ENCODE peak calls at places on chromosomes 3 and 15, in six cellular contexts. Y, J, X, W, M and F are unnamed samples.

GRCh38 chr15:55230051-55230670 is 33.4 kb upstream of the RSL24D1 start:
- DNase-seq in M (no peak), J (no peak), Y (peak; percentile 24), W (no peak), X (no peak), F (no peak)

GRCh38 chr3:111669926-111670630 is 74.9 kb upstream of the ZBED2 start:
- DNase-seq in W (no peak), X (no peak), M (no peak), J (no peak), Y (peak; percentile 27), F (no peak)

GRCh38 chr3:46931631-46932441 is 44.7 kb downstream of the CCDC12 start:
- DNase-seq in Y (peak; percentile 72), X (no peak), J (no peak), M (peak; percentile 59), W (no peak), F (no peak)

GRCh38 chr15:61915640-61916039 is 144.6 kb downstream of the VPS13C start:
- DNase-seq in J (no peak), X (no peak), M (no peak), Y (no peak), W (no peak), F (no peak)

GRCh38 chr15:74835312-74835823 is 7.6 kb downstream of the ULK3 start:
- DNase-seq in M (peak; percentile 68), J (peak; percentile 75), W (peak; percentile 77), Y (peak; percentile 48), X (peak; percentile 61), F (peak; percentile 69)

GRCh38 chr3:54278960-54279359 is 156.6 kb downstream of the CACNA2D3 start:
- DNase-seq in W (no peak), Y (no peak), X (no peak), M (peak; percentile 6), J (no peak), F (no peak)

GRCh38 chr3:81920805-81921204 is 159.4 kb upstream of the GBE1 start:
- DNase-seq in X (no peak), W (no peak), M (peak; percentile 18), J (no peak), Y (peak; percentile 18), F (no peak)

GRCh38 chr15:79066391-79067090 is 24.0 kb downstream of the RASGRF1 start:
- DNase-seq in M (no peak), W (no peak), J (no peak), X (no peak), Y (no peak), F (no peak)

GRCh38 chr3:115500795-115501194 is 122.5 kb upstream of the GAP43 start:
- DNase-seq in J (no peak), Y (no peak), M (no peak), W (no peak), X (no peak), F (no peak)

GRCh38 chr15:76056931-76057330 is 2.9 kb upstream of the TMEM266 start:
- DNase-seq in Y (no peak), M (peak; percentile 32), X (no peak), J (no peak), W (no peak), F (no peak)

GRCh38 chr3:24365168-24365567 is 129.5 kb downstream of the THRB start:
- DNase-seq in W (no peak), M (peak; percentile 73), Y (peak; percentile 89), X (no peak), J (no peak), F (no peak)

GRCh38 chr3:128404276-128405062 is 62.2 kb downstream of the DNAJB8 start:
- DNase-seq in M (no peak), W (no peak), Y (no peak), X (no peak), J (no peak), F (no peak)

GRCh38 chr15:70095387-70096214 is 2.1 kb downstream of the TLE3 start:
- DNase-seq in M (peak; percentile 74), J (peak; percentile 86), W (peak; percentile 39), Y (no peak), X (no peak), F (peak; percentile 63)

GRCh38 chr3:10744098-10744465 is 71.9 kb upstream of the SLC6A11 start:
- DNase-seq in Y (no peak), W (peak; percentile 57), J (peak; percentile 46), M (no peak), X (no peak), F (no peak)

GRCh38 chr3:89560546-89560945 is 453.1 kb downstream of the EPHA3 start:
- DNase-seq in J (no peak), W (no peak), X (no peak), M (peak; percentile 20), Y (peak; percentile 36), F (no peak)

GRCh38 chr15:40430271-40430805 is 10.4 kb upstream of the BAHD1 start:
- DNase-seq in J (no peak), M (no peak), X (no peak), W (peak; percentile 77), Y (peak; percentile 39), F (no peak)

GRCh38 chr15:101264911-101265641 is 12.2 kb downstream of the SELENOS start:
- DNase-seq in Y (no peak), M (no peak), J (no peak), W (no peak), X (no peak), F (no peak)

GRCh38 chr3:124839896-124840295 is 47.3 kb downstream of the ITGB5 start:
- DNase-seq in Y (no peak), J (no peak), W (no peak), M (no peak), X (no peak), F (no peak)

GRCh38 chr3:77563012-77563411 is 523.1 kb downstream of the ROBO2 start:
- DNase-seq in M (no peak), J (no peak), X (no peak), Y (no peak), W (no peak), F (no peak)

GRCh38 chr15:32036972-32037371 is 6.7 kb downstream of the CHRNA7 start:
- DNase-seq in M (no peak), X (no peak), Y (no peak), W (no peak), J (no peak), F (no peak)

GRCh38 chr15:33242669-33243191 is 48.2 kb upstream of the FMN1 start:
- DNase-seq in W (no peak), Y (peak; percentile 23), X (no peak), J (peak; percentile 58), M (no peak), F (no peak)

DNA sequence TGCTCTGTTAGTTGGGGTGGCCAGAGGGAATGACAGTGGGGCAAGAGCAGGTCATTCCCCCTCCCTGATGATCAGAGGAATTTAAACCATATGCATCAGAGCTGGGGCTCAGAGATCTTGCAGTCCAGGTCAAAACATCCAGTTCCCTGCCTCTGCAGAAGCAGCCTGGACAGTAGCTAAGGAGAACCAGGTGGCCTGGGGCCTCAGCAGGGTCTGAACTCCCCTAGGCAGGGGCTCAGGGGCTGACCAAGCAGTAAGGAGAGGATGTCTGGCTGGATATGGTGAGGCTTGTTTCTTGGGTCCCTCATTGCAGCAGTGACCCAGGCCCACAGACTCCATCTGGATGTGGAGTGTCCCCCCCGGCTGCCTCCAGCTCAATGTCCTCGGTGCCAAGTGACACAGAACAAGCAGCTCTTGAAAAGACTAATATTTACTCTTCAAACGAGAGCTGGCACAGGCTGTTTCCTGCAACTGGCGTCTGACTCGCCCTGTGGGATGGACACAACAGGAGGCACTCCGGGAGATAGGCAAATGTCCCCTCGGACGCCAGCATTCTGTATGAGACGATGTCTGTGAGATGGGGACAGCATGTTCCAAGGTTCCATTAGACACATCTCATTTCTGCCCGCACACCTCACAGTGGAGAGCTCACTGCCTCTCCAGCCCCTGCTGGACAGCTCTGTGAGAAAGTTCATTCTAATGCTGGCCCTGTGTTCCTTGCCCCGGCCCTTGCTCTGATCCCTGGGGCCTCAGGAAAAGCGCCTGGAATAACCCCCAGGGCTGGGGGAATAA is 37.1 kb downstream of the SEC22C start:
- DNase-seq in Y (no peak), J (no peak), W (no peak), M (peak; percentile 39), X (no peak), F (no peak)
- TF ChIP-seq CTCF in Y (peak; percentile 4), J (no peak), W (no peak), M (no peak), X (no peak), F (peak; percentile 30)

GRCh38 chr15:98873441-98874218 is 134.0 kb downstream of the PGPEP1L start:
- DNase-seq in Y (peak; percentile 71), J (peak; percentile 78), W (no peak), M (no peak), X (no peak), F (no peak)
- TF ChIP-seq CTCF in Y (no peak), J (no peak), W (no peak), M (peak; percentile 5), X (no peak), F (no peak)

GRCh38 chr3:72652395-72652794 is 195.8 kb downstream of the SHQ1 start:
- DNase-seq in W (no peak), Y (no peak), M (no peak), J (no peak), X (no peak), F (no peak)

GRCh38 chr3:72658466-72659100 is 189.7 kb downstream of the SHQ1 start:
- DNase-seq in X (no peak), Y (no peak), W (no peak), M (no peak), J (no peak), F (no peak)

GRCh38 chr3:72655151-72655551 is 193.1 kb downstream of the SHQ1 start:
- DNase-seq in J (peak; percentile 89), M (no peak), X (peak; percentile 16), Y (peak; percentile 25), W (no peak), F (peak; percentile 17)

GRCh38 chr3:72657666-72658065 is 190.6 kb downstream of the SHQ1 start:
- DNase-seq in X (no peak), J (no peak), W (no peak), Y (no peak), M (no peak), F (no peak)

GRCh38 chr3:72655758-72656157 is 192.5 kb downstream of the SHQ1 start:
- DNase-seq in M (no peak), X (no peak), W (peak; percentile 42), Y (no peak), J (no peak), F (no peak)
- TF ChIP-seq CTCF in M (no peak), X (peak; percentile 32), W (peak; percentile 35), Y (no peak), J (peak; percentile 44), F (peak; percentile 14)

GRCh38 chr3:64650710-64651109 is 37.1 kb downstream of the ADAMTS9 start:
- DNase-seq in J (no peak), W (no peak), X (no peak), Y (peak; percentile 27), M (no peak), F (no peak)

GRCh38 chr3:64653101-64653500 is 34.7 kb downstream of the ADAMTS9 start:
- DNase-seq in J (no peak), W (no peak), X (no peak), Y (no peak), M (no peak), F (no peak)

GRCh38 chr3:64651791-64652241 is 36.0 kb downstream of the ADAMTS9 start:
- DNase-seq in J (peak; percentile 42), Y (peak; percentile 14), W (no peak), M (no peak), X (no peak), F (no peak)

GRCh38 chr3:64650096-64650622 is 37.6 kb downstream of the ADAMTS9 start:
- DNase-seq in Y (no peak), X (no peak), W (no peak), J (no peak), M (peak; percentile 16), F (no peak)

DNA sequence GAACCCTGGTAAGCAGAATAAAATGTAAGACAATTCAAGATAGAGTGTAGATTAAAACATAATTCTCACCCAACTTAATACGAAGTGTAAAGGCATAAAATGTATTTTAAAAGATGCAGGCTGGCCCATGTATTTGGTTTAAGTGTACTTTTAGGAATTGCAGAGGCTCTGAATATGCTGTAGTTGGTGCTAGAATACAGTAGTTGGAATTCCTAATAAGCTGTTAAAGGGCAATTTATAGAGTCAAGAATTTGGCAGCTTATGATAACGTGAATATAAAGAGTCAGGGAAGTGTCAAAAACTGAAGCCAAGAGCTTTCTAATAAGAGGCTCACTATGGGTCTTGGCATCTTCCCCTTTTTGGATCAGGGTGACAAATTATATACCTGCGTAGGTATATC is 36.5 kb downstream of the ADAMTS9 start:
- DNase-seq in Y (no peak), W (no peak), X (no peak), M (no peak), J (no peak), F (no peak)
- TF ChIP-seq CTCF in Y (no peak), W (no peak), X (no peak), M (no peak), J (no peak), F (no peak)